ENCODE peak calls at places on chromosomes 7 and 10, in four cellular contexts. K is NCI-H1092 treated with DMSO at 0.1 percent for 48 hours; W is AML-193; R is stimulated activated naive B cell treated with anti-CD40 and anti-IgM and Interleukin-4, amounts not matched to agents 10 μg/mL and 1 μg/mL and 100 μg/mL, for 72 hours. H is an unnamed sample.

GRCh38 chr7:121544726-121545125 is 148.6 kb upstream of the FAM3C start:
- DNase-seq in R (no peak), K (no peak), W (no peak), H (no peak)

GRCh38 chr7:13155188-13155587 is 467.8 kb downstream of the ARL4A start:
- DNase-seq in W (no peak), R (no peak), K (no peak), H (no peak)

GRCh38 chr7:101853684-101854083 is 36.3 kb downstream of the CUX1 start:
- DNase-seq in R (no peak), W (no peak), K (no peak), H (no peak)

GRCh38 chr7:84738583-84739150 is 448.2 kb downstream of the SEMA3D start:
- DNase-seq in K (no peak), W (no peak), R (no peak), H (no peak)

GRCh38 chr7:94301024-94301588 is 93.6 kb upstream of the COL1A2 start:
- DNase-seq in W (no peak), K (no peak), R (no peak), H (no peak)

GRCh38 chr7:85673881-85674280 is 487.0 kb upstream of the SEMA3D start:
- DNase-seq in R (no peak), W (no peak), K (no peak), H (no peak)

GRCh38 chr10:12707461-12708185 is 293.9 kb downstream of the CCDC3 start:
- DNase-seq in R (peak), W (peak), K (peak), H (no peak)

GRCh38 chr7:47474937-47475879 is 106.7 kb downstream of the TNS3 start:
- DNase-seq in K (no peak), R (peak), W (no peak), H (peak)

GRCh38 chr10:110822708-110823291 is 48.9 kb upstream of the PDCD4 start:
- DNase-seq in K (peak), W (no peak), R (no peak), H (no peak)

GRCh38 chr7:126768836-126769235 is 483.9 kb downstream of the GRM8 start:
- DNase-seq in W (no peak), K (no peak), R (no peak), H (no peak)

GRCh38 chr7:102251531-102252372 is 34.9 kb upstream of the SH2B2 start:
- DNase-seq in K (no peak), W (no peak), R (no peak), H (no peak)

GRCh38 chr7:70325509-70326101 is 727.3 kb downstream of the AUTS2 start:
- DNase-seq in R (no peak), K (no peak), W (no peak), H (no peak)

GRCh38 chr7:54858008-54858692 is 99.1 kb upstream of the SEC61G start:
- DNase-seq in R (no peak), K (no peak), W (no peak), H (no peak)

GRCh38 chr7:41104621-41105020 is 598.3 kb downstream of the INHBA start:
- DNase-seq in R (no peak), W (no peak), K (no peak), H (no peak)

GRCh38 chr10:100508691-100509150 is 10.9 kb downstream of the SEC31B start:
- DNase-seq in R (no peak), W (peak), K (peak), H (peak)

GRCh38 chr10:114174462-114175190 is 623 bp upstream of the CCDC186 start:
- DNase-seq in K (peak), W (peak), R (no peak), H (peak)

GRCh38 chr10:69089638-69090599 is 2.0 kb downstream of the SRGN start:
- DNase-seq in K (no peak), W (peak), R (peak), H (peak)

GRCh38 chr10:124010563-124011131 is 82.8 kb downstream of the CHST15 start:
- DNase-seq in R (no peak), K (no peak), W (no peak), H (no peak)

GRCh38 chr7:39749177-39749576 is 125.8 kb downstream of the RALA start:
- DNase-seq in R (no peak), K (no peak), W (no peak), H (no peak)

GRCh38 chr7:405489-406211 is 114.0 kb downstream of the PDGFA start:
- DNase-seq in K (no peak), W (no peak), R (no peak), H (no peak)

GRCh38 chr7:32515890-32516550 is 20.7 kb downstream of the AVL9 start:
- DNase-seq in R (peak), K (no peak), W (no peak), H (no peak)

GRCh38 chr10:110206988-110207804 is at the start of gene MXI1:
- DNase-seq in R (peak), K (peak), W (no peak), H (peak)

GRCh38 chr7:27661776-27662489 is 750 bp downstream of the HIBADH start:
- DNase-seq in R (peak), K (peak), W (peak), H (peak)

GRCh38 chr7:121286742-121287699 is 41.8 kb upstream of the WNT16 start:
- DNase-seq in W (peak), R (peak), K (no peak), H (peak)

GRCh38 chr10:112528235-112528634 is 81.2 kb downstream of the VTI1A start:
- DNase-seq in W (no peak), R (no peak), K (no peak), H (no peak)

GRCh38 chr7:45922810-45923209 is 1.7 kb upstream of the IGFBP3 start:
- DNase-seq in W (no peak), R (no peak), K (peak), H (no peak)

GRCh38 chr10:112262556-112262955 is 20.6 kb upstream of the TECTB start:
- DNase-seq in K (no peak), R (no peak), W (no peak), H (no peak)

GRCh38 chr7:70492641-70493040 is 639.3 kb upstream of the GALNT17 start:
- DNase-seq in R (no peak), W (no peak), K (peak), H (no peak)

GRCh38 chr10:97179731-97180366 is 5.9 kb downstream of the SLIT1 start:
- DNase-seq in R (no peak), K (peak), W (no peak), H (no peak)

GRCh38 chr10:91340613-91341362 is 69.4 kb upstream of the HECTD2 start:
- DNase-seq in W (no peak), K (peak), R (no peak), H (no peak)

GRCh38 chr10:102612964-102613275 is 31.4 kb upstream of the TRIM8 start:
- DNase-seq in K (no peak), W (no peak), R (no peak), H (no peak)

GRCh38 chr10:103781329-103782061 is 73.9 kb downstream of the SH3PXD2A start:
- DNase-seq in R (no peak), W (peak), K (no peak), H (no peak)

GRCh38 chr7:90178592-90179279 is 24.5 kb downstream of the STEAP1 start:
- DNase-seq in W (no peak), K (no peak), R (no peak), H (no peak)

GRCh38 chr10:70588852-70589570 is 13.5 kb downstream of the PRF1 start:
- DNase-seq in R (no peak), K (no peak), W (no peak), H (no peak)

GRCh38 chr7:103795112-103795511 is 194.3 kb downstream of the RELN start:
- DNase-seq in W (no peak), R (no peak), K (no peak), H (no peak)

H was measured in GF-D8.